ENCODE peak calls at places on chromosomes 2 and 18, in five cellular contexts. B is trophoblast cell, M is heart right ventricle, L is PC-9, W is ovary. A is an unnamed sample. For H3K27me3 and H3K36me3, the result is how much of the 10 kb centered on the place peaks cover.

GRCh38 chr18:47113796-47114540 is 36.3 kb downstream of the HDHD2 start:
- DNase-seq in B (no peak), M (no peak), L (no peak), W (no peak), A (peak)

GRCh38 chr2:55581875-55582547 is 35.4 kb downstream of the PPP4R3B start:
- DNase-seq in B (no peak), M (no peak), L (peak), W (no peak), A (no peak)

GRCh38 chr2:142892715-142893114 is 15.3 kb downstream of the KYNU start:
- DNase-seq in B (no peak), M (no peak), L (no peak), W (no peak), A (no peak)

GRCh38 chr2:158359846-158360245 is 96.7 kb downstream of the CCDC148 start:
- DNase-seq in B (no peak), M (no peak), L (no peak), W (no peak), A (no peak)

GRCh38 chr18:9796933-9797549 is 88.7 kb upstream of the TXNDC2 start:
- DNase-seq in B (no peak), M (no peak), L (no peak), W (no peak), A (no peak)

GRCh38 chr2:9768388-9768787 is 74.9 kb upstream of the TAF1B start:
- DNase-seq in B (no peak), M (no peak), L (no peak), W (no peak), A (peak)

GRCh38 chr2:137677466-137677865 is 286.8 kb upstream of the HNMT start:
- DNase-seq in B (no peak), M (no peak), L (no peak), W (no peak), A (peak)

GRCh38 chr18:48442761-48443160 is 33.6 kb upstream of the ZBTB7C start:
- DNase-seq in B (no peak), M (no peak), L (no peak), W (no peak), A (no peak)

GRCh38 chr2:26072925-26073768 is 39.3 kb downstream of the RAB10 start:
- DNase-seq in B (no peak), M (no peak), L (no peak), W (no peak), A (peak)

DNA sequence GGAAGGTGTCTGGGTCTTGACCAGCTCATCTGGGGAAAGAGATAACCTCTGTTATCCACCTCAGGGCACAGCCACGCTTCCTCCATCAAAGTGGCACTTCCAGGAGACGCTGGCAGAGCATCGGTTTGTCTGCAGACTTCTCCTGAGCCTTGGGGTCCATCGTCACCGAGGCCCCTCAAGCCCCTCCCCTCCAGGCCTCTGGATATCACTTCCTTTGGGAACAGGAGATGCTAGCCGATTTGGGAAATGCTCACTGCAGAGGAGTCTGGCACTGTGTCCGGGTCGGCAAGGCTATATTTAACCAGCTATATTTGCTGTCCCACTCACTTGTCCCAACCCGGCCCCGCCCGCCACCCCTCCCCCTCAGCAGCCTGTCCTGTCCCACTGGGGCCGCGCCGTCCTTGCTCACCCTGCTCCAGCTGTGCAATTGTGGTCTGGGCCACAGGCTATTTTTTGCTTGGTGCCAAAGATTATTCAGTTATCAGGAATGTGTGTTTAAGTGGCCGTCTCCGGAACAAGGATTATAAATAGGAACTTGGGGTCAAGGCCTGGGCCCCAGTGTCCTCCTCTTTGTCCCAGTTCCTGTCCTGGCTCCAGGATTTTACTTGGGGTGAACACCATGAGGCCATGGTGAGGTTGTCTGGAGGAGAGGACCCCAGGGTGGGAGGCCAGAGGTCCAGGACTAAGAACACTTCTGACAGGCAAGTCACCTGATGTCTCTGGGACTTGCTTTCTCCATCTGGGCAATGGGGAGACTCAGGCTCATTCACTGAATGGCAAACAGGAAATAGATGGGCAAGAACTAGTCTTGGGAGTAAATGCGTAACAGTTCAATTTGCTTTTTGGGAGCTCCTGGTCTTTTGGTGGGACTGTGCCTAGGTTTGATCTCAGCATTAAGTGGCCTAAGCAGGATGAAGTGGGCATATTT is 263.6 kb downstream of the DYSF start:
- DNase-seq in B (no peak), M (peak), L (peak), W (peak), A (no peak)
- H3K4me3 ChIP-seq in B (no peak), M (no peak), L (no peak), W (no peak), A (no peak)

DNA sequence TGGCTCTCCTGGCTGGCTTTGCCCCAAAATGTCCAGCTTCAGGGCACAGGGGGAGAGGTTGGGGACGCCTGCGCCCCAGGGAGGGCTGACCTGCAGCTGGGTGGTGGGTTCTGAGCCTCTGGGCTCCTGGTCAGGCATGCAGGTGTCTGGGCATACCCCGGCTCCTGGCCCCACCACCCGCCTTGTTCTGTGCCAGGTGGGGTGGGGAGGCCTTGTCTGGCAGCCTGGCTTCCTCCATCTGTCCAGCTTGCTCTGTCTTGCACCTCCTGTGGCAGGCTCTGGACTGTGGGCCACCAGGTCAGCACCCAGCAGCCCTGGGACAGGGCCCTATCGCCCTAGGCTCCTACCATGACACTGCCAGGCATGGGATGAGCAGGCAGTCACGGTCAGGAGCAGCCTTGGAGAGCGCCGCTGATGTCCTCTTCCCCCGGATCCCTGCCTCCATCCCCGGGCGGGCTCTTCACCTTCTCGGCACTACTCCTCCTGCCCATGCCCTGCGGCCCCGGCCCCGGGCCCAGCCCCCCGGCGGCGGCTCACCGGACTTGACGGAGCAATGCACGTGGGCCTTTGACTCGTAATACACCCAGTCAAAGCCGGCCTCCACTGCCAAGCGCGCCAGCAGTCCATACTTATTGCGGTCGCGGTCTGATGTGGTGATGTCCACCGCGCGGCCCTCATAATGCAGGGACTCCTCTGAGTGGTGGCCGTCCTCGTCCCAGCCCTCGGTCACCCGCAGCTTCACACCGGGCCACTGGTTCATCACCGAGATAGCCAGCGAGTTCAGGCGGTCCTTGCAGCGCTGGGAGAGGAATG is 3.6 kb downstream of the IHH start:
- DNase-seq in B (no peak), M (no peak), L (no peak), W (peak), A (peak)
- H3K27me3 ChIP-seq in B (half or more), M (half or more), L (half or more), W (under half), A (half or more)

GRCh38 chr2:69665152-69665551 is 21.6 kb upstream of the AAK1 start:
- DNase-seq in B (no peak), M (no peak), L (no peak), W (no peak), A (no peak)
- H3K36me3 ChIP-seq in B (under half), M (under half), L (under half), W (under half), A (under half)

GRCh38 chr2:61793389-61793836 is 60.4 kb downstream of the FAM161A start:
- DNase-seq in B (peak), M (peak), L (peak), W (peak), A (peak)
- H3K4me3 ChIP-seq in B (no peak), M (peak), L (peak), W (no peak), A (peak)

A was measured in H7.